ENCODE peak calls at places on chromosomes 6 and 20, in ten cellular contexts. One of them, this sample, is unnamed.
A peak's percentile ranks its signal among the peaks of the same experiment; 100 is the strongest.

GRCh38 chr6:166575190-166575589 is 11.3 kb downstream of the RAMACL start:
- DNase-seq in NCI-H1417: no peak
- DNase-seq in tibial artery: peak; percentile 53
- DNase-seq in activated T-helper 1 cell treated with anti-CD3 and anti-CD28 coated beads, Interleukin-2, amount 50 U/mL, for 16 hours: no peak
- DNase-seq in GM13977: no peak
- DNase-seq in stimulated activated CD4-positive, alpha-beta T cell treated with anti-CD3 and anti-CD28 coated beads, Interleukin-12 subunit alpha, Interleukin-12 subunit beta, amount 100 ng/mL, for 48 hours: no peak
- DNase-seq in neural crest cell: no peak
- DNase-seq in RKO: no peak
- DNase-seq in foreskin fibroblast: no peak
- DNase-seq in T-helper 2 cell treated with Interferon-gamma antibody and Interleukin-4, amounts not matched to agents 5 μg/mL and 100 μg/mL, for 36 hours: no peak
- DNase-seq in this sample: no peak

GRCh38 chr20:46058656-46059281 is 29.8 kb downstream of the SLC12A5 start:
- DNase-seq in NCI-H1417: no peak
- DNase-seq in tibial artery: no peak
- DNase-seq in activated T-helper 1 cell treated with anti-CD3 and anti-CD28 coated beads, Interleukin-2, amount 50 U/mL, for 16 hours: no peak
- DNase-seq in GM13977: peak; percentile 52
- DNase-seq in stimulated activated CD4-positive, alpha-beta T cell treated with anti-CD3 and anti-CD28 coated beads, Interleukin-12 subunit alpha, Interleukin-12 subunit beta, amount 100 ng/mL, for 48 hours: no peak
- DNase-seq in neural crest cell: peak; percentile 32
- DNase-seq in RKO: no peak
- DNase-seq in foreskin fibroblast: peak; percentile 41
- DNase-seq in T-helper 2 cell treated with Interferon-gamma antibody and Interleukin-4, amounts not matched to agents 5 μg/mL and 100 μg/mL, for 36 hours: no peak
- DNase-seq in this sample: no peak

GRCh38 chr6:2663123-2663522 is 87.6 kb downstream of the MYLK4 start:
- DNase-seq in NCI-H1417: no peak
- DNase-seq in tibial artery: no peak
- DNase-seq in activated T-helper 1 cell treated with anti-CD3 and anti-CD28 coated beads, Interleukin-2, amount 50 U/mL, for 16 hours: no peak
- DNase-seq in GM13977: no peak
- DNase-seq in stimulated activated CD4-positive, alpha-beta T cell treated with anti-CD3 and anti-CD28 coated beads, Interleukin-12 subunit alpha, Interleukin-12 subunit beta, amount 100 ng/mL, for 48 hours: no peak
- DNase-seq in neural crest cell: no peak
- DNase-seq in RKO: no peak
- DNase-seq in foreskin fibroblast: no peak
- DNase-seq in T-helper 2 cell treated with Interferon-gamma antibody and Interleukin-4, amounts not matched to agents 5 μg/mL and 100 μg/mL, for 36 hours: no peak
- DNase-seq in this sample: no peak

GRCh38 chr6:95249661-95250060 is 327.7 kb upstream of the MANEA start:
- DNase-seq in NCI-H1417: no peak
- DNase-seq in tibial artery: no peak
- DNase-seq in activated T-helper 1 cell treated with anti-CD3 and anti-CD28 coated beads, Interleukin-2, amount 50 U/mL, for 16 hours: no peak
- DNase-seq in GM13977: no peak
- DNase-seq in stimulated activated CD4-positive, alpha-beta T cell treated with anti-CD3 and anti-CD28 coated beads, Interleukin-12 subunit alpha, Interleukin-12 subunit beta, amount 100 ng/mL, for 48 hours: no peak
- DNase-seq in neural crest cell: no peak
- DNase-seq in RKO: no peak
- DNase-seq in foreskin fibroblast: no peak
- DNase-seq in T-helper 2 cell treated with Interferon-gamma antibody and Interleukin-4, amounts not matched to agents 5 μg/mL and 100 μg/mL, for 36 hours: no peak
- DNase-seq in this sample: no peak

GRCh38 chr6:21277601-21278043 is 315.9 kb upstream of the SOX4 start:
- DNase-seq in NCI-H1417: no peak
- DNase-seq in tibial artery: no peak
- DNase-seq in activated T-helper 1 cell treated with anti-CD3 and anti-CD28 coated beads, Interleukin-2, amount 50 U/mL, for 16 hours: no peak
- DNase-seq in GM13977: no peak
- DNase-seq in stimulated activated CD4-positive, alpha-beta T cell treated with anti-CD3 and anti-CD28 coated beads, Interleukin-12 subunit alpha, Interleukin-12 subunit beta, amount 100 ng/mL, for 48 hours: no peak
- DNase-seq in neural crest cell: no peak
- DNase-seq in RKO: no peak
- DNase-seq in foreskin fibroblast: peak; percentile 17
- DNase-seq in T-helper 2 cell treated with Interferon-gamma antibody and Interleukin-4, amounts not matched to agents 5 μg/mL and 100 μg/mL, for 36 hours: no peak
- DNase-seq in this sample: peak; percentile 46

GRCh38 chr20:63215101-63216040 is 560 bp downstream of the YTHDF1 start:
- DNase-seq in NCI-H1417: no peak
- DNase-seq in tibial artery: no peak
- DNase-seq in activated T-helper 1 cell treated with anti-CD3 and anti-CD28 coated beads, Interleukin-2, amount 50 U/mL, for 16 hours: no peak
- DNase-seq in GM13977: peak; percentile 73
- DNase-seq in stimulated activated CD4-positive, alpha-beta T cell treated with anti-CD3 and anti-CD28 coated beads, Interleukin-12 subunit alpha, Interleukin-12 subunit beta, amount 100 ng/mL, for 48 hours: no peak
- DNase-seq in neural crest cell: peak; percentile 35
- DNase-seq in RKO: peak; percentile 84
- DNase-seq in foreskin fibroblast: peak; percentile 74
- DNase-seq in T-helper 2 cell treated with Interferon-gamma antibody and Interleukin-4, amounts not matched to agents 5 μg/mL and 100 μg/mL, for 36 hours: peak; percentile 29
- DNase-seq in this sample: peak; percentile 88

GRCh38 chr20:47992021-47992467 is 206.8 kb upstream of the SULF2 start:
- DNase-seq in NCI-H1417: peak; percentile 91
- DNase-seq in tibial artery: no peak
- DNase-seq in activated T-helper 1 cell treated with anti-CD3 and anti-CD28 coated beads, Interleukin-2, amount 50 U/mL, for 16 hours: no peak
- DNase-seq in GM13977: no peak
- DNase-seq in stimulated activated CD4-positive, alpha-beta T cell treated with anti-CD3 and anti-CD28 coated beads, Interleukin-12 subunit alpha, Interleukin-12 subunit beta, amount 100 ng/mL, for 48 hours: no peak
- DNase-seq in neural crest cell: no peak
- DNase-seq in RKO: no peak
- DNase-seq in foreskin fibroblast: no peak
- DNase-seq in T-helper 2 cell treated with Interferon-gamma antibody and Interleukin-4, amounts not matched to agents 5 μg/mL and 100 μg/mL, for 36 hours: no peak
- DNase-seq in this sample: no peak

GRCh38 chr6:131519670-131520436 is 53.2 kb upstream of the ARG1 start:
- DNase-seq in NCI-H1417: peak; percentile 1
- DNase-seq in tibial artery: no peak
- DNase-seq in activated T-helper 1 cell treated with anti-CD3 and anti-CD28 coated beads, Interleukin-2, amount 50 U/mL, for 16 hours: no peak
- DNase-seq in GM13977: peak; percentile 27
- DNase-seq in stimulated activated CD4-positive, alpha-beta T cell treated with anti-CD3 and anti-CD28 coated beads, Interleukin-12 subunit alpha, Interleukin-12 subunit beta, amount 100 ng/mL, for 48 hours: peak; percentile 43
- DNase-seq in neural crest cell: peak; percentile 23
- DNase-seq in RKO: peak; percentile 65
- DNase-seq in foreskin fibroblast: peak; percentile 64
- DNase-seq in T-helper 2 cell treated with Interferon-gamma antibody and Interleukin-4, amounts not matched to agents 5 μg/mL and 100 μg/mL, for 36 hours: no peak
- DNase-seq in this sample: peak; percentile 34

GRCh38 chr6:135179920-135180457 is 1.1 kb upstream of the MYB start:
- DNase-seq in NCI-H1417: no peak
- DNase-seq in tibial artery: no peak
- DNase-seq in activated T-helper 1 cell treated with anti-CD3 and anti-CD28 coated beads, Interleukin-2, amount 50 U/mL, for 16 hours: no peak
- DNase-seq in GM13977: peak; percentile 58
- DNase-seq in stimulated activated CD4-positive, alpha-beta T cell treated with anti-CD3 and anti-CD28 coated beads, Interleukin-12 subunit alpha, Interleukin-12 subunit beta, amount 100 ng/mL, for 48 hours: no peak
- DNase-seq in neural crest cell: no peak
- DNase-seq in RKO: peak; percentile 16
- DNase-seq in foreskin fibroblast: peak; percentile 58
- DNase-seq in T-helper 2 cell treated with Interferon-gamma antibody and Interleukin-4, amounts not matched to agents 5 μg/mL and 100 μg/mL, for 36 hours: no peak
- DNase-seq in this sample: no peak

GRCh38 chr6:96450082-96450759 is 71.4 kb upstream of the UFL1 start:
- DNase-seq in NCI-H1417: no peak
- DNase-seq in tibial artery: no peak
- DNase-seq in activated T-helper 1 cell treated with anti-CD3 and anti-CD28 coated beads, Interleukin-2, amount 50 U/mL, for 16 hours: no peak
- DNase-seq in GM13977: no peak
- DNase-seq in stimulated activated CD4-positive, alpha-beta T cell treated with anti-CD3 and anti-CD28 coated beads, Interleukin-12 subunit alpha, Interleukin-12 subunit beta, amount 100 ng/mL, for 48 hours: no peak
- DNase-seq in neural crest cell: no peak
- DNase-seq in RKO: no peak
- DNase-seq in foreskin fibroblast: no peak
- DNase-seq in T-helper 2 cell treated with Interferon-gamma antibody and Interleukin-4, amounts not matched to agents 5 μg/mL and 100 μg/mL, for 36 hours: no peak
- DNase-seq in this sample: no peak

GRCh38 chr6:91719414-91719813 is 1132.5 kb upstream of the MAP3K7 start:
- DNase-seq in NCI-H1417: no peak
- DNase-seq in tibial artery: no peak
- DNase-seq in activated T-helper 1 cell treated with anti-CD3 and anti-CD28 coated beads, Interleukin-2, amount 50 U/mL, for 16 hours: no peak
- DNase-seq in GM13977: peak; percentile 8
- DNase-seq in stimulated activated CD4-positive, alpha-beta T cell treated with anti-CD3 and anti-CD28 coated beads, Interleukin-12 subunit alpha, Interleukin-12 subunit beta, amount 100 ng/mL, for 48 hours: no peak
- DNase-seq in neural crest cell: no peak
- DNase-seq in RKO: no peak
- DNase-seq in foreskin fibroblast: no peak
- DNase-seq in T-helper 2 cell treated with Interferon-gamma antibody and Interleukin-4, amounts not matched to agents 5 μg/mL and 100 μg/mL, for 36 hours: no peak
- DNase-seq in this sample: no peak

GRCh38 chr6:168919455-168920179 is 334.0 kb downstream of the THBS2 start:
- DNase-seq in NCI-H1417: no peak
- DNase-seq in tibial artery: no peak
- DNase-seq in activated T-helper 1 cell treated with anti-CD3 and anti-CD28 coated beads, Interleukin-2, amount 50 U/mL, for 16 hours: no peak
- DNase-seq in GM13977: no peak
- DNase-seq in stimulated activated CD4-positive, alpha-beta T cell treated with anti-CD3 and anti-CD28 coated beads, Interleukin-12 subunit alpha, Interleukin-12 subunit beta, amount 100 ng/mL, for 48 hours: no peak
- DNase-seq in neural crest cell: no peak
- DNase-seq in RKO: no peak
- DNase-seq in foreskin fibroblast: no peak
- DNase-seq in T-helper 2 cell treated with Interferon-gamma antibody and Interleukin-4, amounts not matched to agents 5 μg/mL and 100 μg/mL, for 36 hours: no peak
- DNase-seq in this sample: no peak

GRCh38 chr6:153503810-153504209 is 372.7 kb upstream of the RGS17 start:
- DNase-seq in NCI-H1417: no peak
- DNase-seq in tibial artery: no peak
- DNase-seq in activated T-helper 1 cell treated with anti-CD3 and anti-CD28 coated beads, Interleukin-2, amount 50 U/mL, for 16 hours: no peak
- DNase-seq in GM13977: no peak
- DNase-seq in stimulated activated CD4-positive, alpha-beta T cell treated with anti-CD3 and anti-CD28 coated beads, Interleukin-12 subunit alpha, Interleukin-12 subunit beta, amount 100 ng/mL, for 48 hours: no peak
- DNase-seq in neural crest cell: no peak
- DNase-seq in RKO: peak; percentile 27
- DNase-seq in foreskin fibroblast: no peak
- DNase-seq in T-helper 2 cell treated with Interferon-gamma antibody and Interleukin-4, amounts not matched to agents 5 μg/mL and 100 μg/mL, for 36 hours: no peak
- DNase-seq in this sample: no peak

GRCh38 chr6:22980446-22980845 is 411.1 kb downstream of the HDGFL1 start:
- DNase-seq in NCI-H1417: no peak
- DNase-seq in tibial artery: no peak
- DNase-seq in activated T-helper 1 cell treated with anti-CD3 and anti-CD28 coated beads, Interleukin-2, amount 50 U/mL, for 16 hours: no peak
- DNase-seq in GM13977: no peak
- DNase-seq in stimulated activated CD4-positive, alpha-beta T cell treated with anti-CD3 and anti-CD28 coated beads, Interleukin-12 subunit alpha, Interleukin-12 subunit beta, amount 100 ng/mL, for 48 hours: no peak
- DNase-seq in neural crest cell: no peak
- DNase-seq in RKO: no peak
- DNase-seq in foreskin fibroblast: peak; percentile 69
- DNase-seq in T-helper 2 cell treated with Interferon-gamma antibody and Interleukin-4, amounts not matched to agents 5 μg/mL and 100 μg/mL, for 36 hours: no peak
- DNase-seq in this sample: no peak

GRCh38 chr6:153537422-153537821 is 406.3 kb upstream of the RGS17 start:
- DNase-seq in NCI-H1417: no peak
- DNase-seq in tibial artery: no peak
- DNase-seq in activated T-helper 1 cell treated with anti-CD3 and anti-CD28 coated beads, Interleukin-2, amount 50 U/mL, for 16 hours: no peak
- DNase-seq in GM13977: no peak
- DNase-seq in stimulated activated CD4-positive, alpha-beta T cell treated with anti-CD3 and anti-CD28 coated beads, Interleukin-12 subunit alpha, Interleukin-12 subunit beta, amount 100 ng/mL, for 48 hours: no peak
- DNase-seq in neural crest cell: no peak
- DNase-seq in RKO: no peak
- DNase-seq in foreskin fibroblast: peak; percentile 24
- DNase-seq in T-helper 2 cell treated with Interferon-gamma antibody and Interleukin-4, amounts not matched to agents 5 μg/mL and 100 μg/mL, for 36 hours: no peak
- DNase-seq in this sample: no peak

GRCh38 chr6:142903806-142904205 is 41.2 kb downstream of the HIVEP2 start:
- DNase-seq in NCI-H1417: no peak
- DNase-seq in tibial artery: no peak
- DNase-seq in activated T-helper 1 cell treated with anti-CD3 and anti-CD28 coated beads, Interleukin-2, amount 50 U/mL, for 16 hours: no peak
- DNase-seq in GM13977: no peak
- DNase-seq in stimulated activated CD4-positive, alpha-beta T cell treated with anti-CD3 and anti-CD28 coated beads, Interleukin-12 subunit alpha, Interleukin-12 subunit beta, amount 100 ng/mL, for 48 hours: no peak
- DNase-seq in neural crest cell: no peak
- DNase-seq in RKO: no peak
- DNase-seq in foreskin fibroblast: peak; percentile 66
- DNase-seq in T-helper 2 cell treated with Interferon-gamma antibody and Interleukin-4, amounts not matched to agents 5 μg/mL and 100 μg/mL, for 36 hours: no peak
- DNase-seq in this sample: no peak

GRCh38 chr6:166488081-166488685 is 98.3 kb downstream of the RAMACL start:
- DNase-seq in NCI-H1417: no peak
- DNase-seq in tibial artery: peak; percentile 66
- DNase-seq in activated T-helper 1 cell treated with anti-CD3 and anti-CD28 coated beads, Interleukin-2, amount 50 U/mL, for 16 hours: peak; percentile 60
- DNase-seq in GM13977: peak; percentile 77
- DNase-seq in stimulated activated CD4-positive, alpha-beta T cell treated with anti-CD3 and anti-CD28 coated beads, Interleukin-12 subunit alpha, Interleukin-12 subunit beta, amount 100 ng/mL, for 48 hours: peak; percentile 51
- DNase-seq in neural crest cell: no peak
- DNase-seq in RKO: no peak
- DNase-seq in foreskin fibroblast: no peak
- DNase-seq in T-helper 2 cell treated with Interferon-gamma antibody and Interleukin-4, amounts not matched to agents 5 μg/mL and 100 μg/mL, for 36 hours: peak; percentile 67
- DNase-seq in this sample: no peak

GRCh38 chr20:844473-845225 is 11.1 kb downstream of the FAM110A start:
- DNase-seq in NCI-H1417: peak; percentile 94
- DNase-seq in tibial artery: peak; percentile 90
- DNase-seq in activated T-helper 1 cell treated with anti-CD3 and anti-CD28 coated beads, Interleukin-2, amount 50 U/mL, for 16 hours: peak; percentile 80
- DNase-seq in GM13977: peak; percentile 98
- DNase-seq in stimulated activated CD4-positive, alpha-beta T cell treated with anti-CD3 and anti-CD28 coated beads, Interleukin-12 subunit alpha, Interleukin-12 subunit beta, amount 100 ng/mL, for 48 hours: peak; percentile 75
- DNase-seq in neural crest cell: peak; percentile 70
- DNase-seq in RKO: no peak
- DNase-seq in foreskin fibroblast: peak; percentile 96
- DNase-seq in T-helper 2 cell treated with Interferon-gamma antibody and Interleukin-4, amounts not matched to agents 5 μg/mL and 100 μg/mL, for 36 hours: peak; percentile 77
- DNase-seq in this sample: peak; percentile 98

GRCh38 chr6:127212376-127212775 is 54.3 kb upstream of the RNF146 start:
- DNase-seq in NCI-H1417: no peak
- DNase-seq in tibial artery: no peak
- DNase-seq in activated T-helper 1 cell treated with anti-CD3 and anti-CD28 coated beads, Interleukin-2, amount 50 U/mL, for 16 hours: no peak
- DNase-seq in GM13977: no peak
- DNase-seq in stimulated activated CD4-positive, alpha-beta T cell treated with anti-CD3 and anti-CD28 coated beads, Interleukin-12 subunit alpha, Interleukin-12 subunit beta, amount 100 ng/mL, for 48 hours: no peak
- DNase-seq in neural crest cell: no peak
- DNase-seq in RKO: no peak
- DNase-seq in foreskin fibroblast: no peak
- DNase-seq in T-helper 2 cell treated with Interferon-gamma antibody and Interleukin-4, amounts not matched to agents 5 μg/mL and 100 μg/mL, for 36 hours: no peak
- DNase-seq in this sample: no peak

GRCh38 chr20:28616354-28616753 is 2641.1 kb upstream of the DEFB115 start:
- DNase-seq in NCI-H1417: no peak
- DNase-seq in tibial artery: no peak
- DNase-seq in activated T-helper 1 cell treated with anti-CD3 and anti-CD28 coated beads, Interleukin-2, amount 50 U/mL, for 16 hours: no peak
- DNase-seq in GM13977: no peak
- DNase-seq in stimulated activated CD4-positive, alpha-beta T cell treated with anti-CD3 and anti-CD28 coated beads, Interleukin-12 subunit alpha, Interleukin-12 subunit beta, amount 100 ng/mL, for 48 hours: no peak
- DNase-seq in neural crest cell: no peak
- DNase-seq in RKO: no peak
- DNase-seq in foreskin fibroblast: no peak
- DNase-seq in T-helper 2 cell treated with Interferon-gamma antibody and Interleukin-4, amounts not matched to agents 5 μg/mL and 100 μg/mL, for 36 hours: no peak
- DNase-seq in this sample: no peak

GRCh38 chr20:38357653-38358207 is 11.4 kb downstream of the LBP start:
- DNase-seq in NCI-H1417: no peak
- DNase-seq in tibial artery: no peak
- DNase-seq in activated T-helper 1 cell treated with anti-CD3 and anti-CD28 coated beads, Interleukin-2, amount 50 U/mL, for 16 hours: no peak
- DNase-seq in GM13977: no peak
- DNase-seq in stimulated activated CD4-positive, alpha-beta T cell treated with anti-CD3 and anti-CD28 coated beads, Interleukin-12 subunit alpha, Interleukin-12 subunit beta, amount 100 ng/mL, for 48 hours: no peak
- DNase-seq in neural crest cell: no peak
- DNase-seq in RKO: peak; percentile 44
- DNase-seq in foreskin fibroblast: no peak
- DNase-seq in T-helper 2 cell treated with Interferon-gamma antibody and Interleukin-4, amounts not matched to agents 5 μg/mL and 100 μg/mL, for 36 hours: no peak
- DNase-seq in this sample: no peak

GRCh38 chr6:160344281-160344680 is 3.9 kb upstream of the SLC22A3 start:
- DNase-seq in NCI-H1417: no peak
- DNase-seq in tibial artery: no peak
- DNase-seq in activated T-helper 1 cell treated with anti-CD3 and anti-CD28 coated beads, Interleukin-2, amount 50 U/mL, for 16 hours: no peak
- DNase-seq in GM13977: no peak
- DNase-seq in stimulated activated CD4-positive, alpha-beta T cell treated with anti-CD3 and anti-CD28 coated beads, Interleukin-12 subunit alpha, Interleukin-12 subunit beta, amount 100 ng/mL, for 48 hours: no peak
- DNase-seq in neural crest cell: no peak
- DNase-seq in RKO: no peak
- DNase-seq in foreskin fibroblast: no peak
- DNase-seq in T-helper 2 cell treated with Interferon-gamma antibody and Interleukin-4, amounts not matched to agents 5 μg/mL and 100 μg/mL, for 36 hours: no peak
- DNase-seq in this sample: peak; percentile 10

GRCh38 chr6:41712651-41713103 is 22.7 kb downstream of the TFEB start:
- DNase-seq in NCI-H1417: no peak
- DNase-seq in tibial artery: peak; percentile 54
- DNase-seq in activated T-helper 1 cell treated with anti-CD3 and anti-CD28 coated beads, Interleukin-2, amount 50 U/mL, for 16 hours: no peak
- DNase-seq in GM13977: no peak
- DNase-seq in stimulated activated CD4-positive, alpha-beta T cell treated with anti-CD3 and anti-CD28 coated beads, Interleukin-12 subunit alpha, Interleukin-12 subunit beta, amount 100 ng/mL, for 48 hours: no peak
- DNase-seq in neural crest cell: no peak
- DNase-seq in RKO: no peak
- DNase-seq in foreskin fibroblast: no peak
- DNase-seq in T-helper 2 cell treated with Interferon-gamma antibody and Interleukin-4, amounts not matched to agents 5 μg/mL and 100 μg/mL, for 36 hours: no peak
- DNase-seq in this sample: no peak

GRCh38 chr6:145042559-145042958 is 692.8 kb downstream of the EPM2A start:
- DNase-seq in NCI-H1417: no peak
- DNase-seq in tibial artery: no peak
- DNase-seq in activated T-helper 1 cell treated with anti-CD3 and anti-CD28 coated beads, Interleukin-2, amount 50 U/mL, for 16 hours: no peak
- DNase-seq in GM13977: no peak
- DNase-seq in stimulated activated CD4-positive, alpha-beta T cell treated with anti-CD3 and anti-CD28 coated beads, Interleukin-12 subunit alpha, Interleukin-12 subunit beta, amount 100 ng/mL, for 48 hours: no peak
- DNase-seq in neural crest cell: no peak
- DNase-seq in RKO: no peak
- DNase-seq in foreskin fibroblast: no peak
- DNase-seq in T-helper 2 cell treated with Interferon-gamma antibody and Interleukin-4, amounts not matched to agents 5 μg/mL and 100 μg/mL, for 36 hours: no peak
- DNase-seq in this sample: no peak

GRCh38 chr6:49462071-49462470 is 982 bp downstream of the MMUT start:
- DNase-seq in NCI-H1417: no peak
- DNase-seq in tibial artery: no peak
- DNase-seq in activated T-helper 1 cell treated with anti-CD3 and anti-CD28 coated beads, Interleukin-2, amount 50 U/mL, for 16 hours: no peak
- DNase-seq in GM13977: no peak
- DNase-seq in stimulated activated CD4-positive, alpha-beta T cell treated with anti-CD3 and anti-CD28 coated beads, Interleukin-12 subunit alpha, Interleukin-12 subunit beta, amount 100 ng/mL, for 48 hours: no peak
- DNase-seq in neural crest cell: no peak
- DNase-seq in RKO: peak; percentile 28
- DNase-seq in foreskin fibroblast: peak; percentile 3
- DNase-seq in T-helper 2 cell treated with Interferon-gamma antibody and Interleukin-4, amounts not matched to agents 5 μg/mL and 100 μg/mL, for 36 hours: no peak
- DNase-seq in this sample: peak; percentile 4

GRCh38 chr6:136780972-136781371 is 11.3 kb downstream of the MAP3K5 start:
- DNase-seq in NCI-H1417: no peak
- DNase-seq in tibial artery: no peak
- DNase-seq in activated T-helper 1 cell treated with anti-CD3 and anti-CD28 coated beads, Interleukin-2, amount 50 U/mL, for 16 hours: no peak
- DNase-seq in GM13977: no peak
- DNase-seq in stimulated activated CD4-positive, alpha-beta T cell treated with anti-CD3 and anti-CD28 coated beads, Interleukin-12 subunit alpha, Interleukin-12 subunit beta, amount 100 ng/mL, for 48 hours: no peak
- DNase-seq in neural crest cell: no peak
- DNase-seq in RKO: no peak
- DNase-seq in foreskin fibroblast: no peak
- DNase-seq in T-helper 2 cell treated with Interferon-gamma antibody and Interleukin-4, amounts not matched to agents 5 μg/mL and 100 μg/mL, for 36 hours: no peak
- DNase-seq in this sample: no peak

GRCh38 chr6:30727920-30728605 is 7.9 kb downstream of the TUBB start:
- DNase-seq in NCI-H1417: no peak
- DNase-seq in tibial artery: no peak
- DNase-seq in activated T-helper 1 cell treated with anti-CD3 and anti-CD28 coated beads, Interleukin-2, amount 50 U/mL, for 16 hours: no peak
- DNase-seq in GM13977: no peak
- DNase-seq in stimulated activated CD4-positive, alpha-beta T cell treated with anti-CD3 and anti-CD28 coated beads, Interleukin-12 subunit alpha, Interleukin-12 subunit beta, amount 100 ng/mL, for 48 hours: no peak
- DNase-seq in neural crest cell: no peak
- DNase-seq in RKO: peak; percentile 75
- DNase-seq in foreskin fibroblast: peak; percentile 78
- DNase-seq in T-helper 2 cell treated with Interferon-gamma antibody and Interleukin-4, amounts not matched to agents 5 μg/mL and 100 μg/mL, for 36 hours: no peak
- DNase-seq in this sample: no peak

GRCh38 chr6:170043150-170043819 is 247.6 kb downstream of the DLL1 start:
- DNase-seq in NCI-H1417: no peak
- DNase-seq in tibial artery: no peak
- DNase-seq in activated T-helper 1 cell treated with anti-CD3 and anti-CD28 coated beads, Interleukin-2, amount 50 U/mL, for 16 hours: no peak
- DNase-seq in GM13977: no peak
- DNase-seq in stimulated activated CD4-positive, alpha-beta T cell treated with anti-CD3 and anti-CD28 coated beads, Interleukin-12 subunit alpha, Interleukin-12 subunit beta, amount 100 ng/mL, for 48 hours: no peak
- DNase-seq in neural crest cell: no peak
- DNase-seq in RKO: no peak
- DNase-seq in foreskin fibroblast: no peak
- DNase-seq in T-helper 2 cell treated with Interferon-gamma antibody and Interleukin-4, amounts not matched to agents 5 μg/mL and 100 μg/mL, for 36 hours: no peak
- DNase-seq in this sample: no peak

This sample was measured in RWPE1.